ENCODE peak calls at places on chromosomes 4 and X, in seven cellular contexts. B is mesendoderm, R is Peyer's patch, Y is GM12878, T is PC-3, W is IMR-90, N is BJ. O is an unnamed sample.

GRCh38 chr4:74217365-74217764 is 59.4 kb downstream of the MTHFD2L start:
- DNase-seq in W (peak; percentile 50), Y (no peak), B (no peak), N (no peak), R (no peak), T (peak; percentile 70), O (no peak)

GRCh38 chr4:53431052-53431451 is 53.6 kb downstream of the FIP1L1 start:
- DNase-seq in N (no peak), W (no peak), R (no peak), T (no peak), Y (no peak), B (no peak), O (no peak)

GRCh38 chr4:145938618-145939177 is at the start of gene ZNF827:
- DNase-seq in W (peak; percentile 74), Y (peak; percentile 49), T (peak; percentile 56), N (peak; percentile 34), R (peak; percentile 76), B (peak; percentile 94), O (peak; percentile 78)

GRCh38 chr4:34271479-34272355 is 1972.6 kb downstream of the ARAP2 start:
- DNase-seq in R (no peak), N (no peak), T (peak; percentile 45), W (no peak), B (no peak), Y (no peak), O (no peak)

GRCh38 chr4:163544407-163545038 is 50.0 kb downstream of the TMA16 start:
- DNase-seq in W (peak; percentile 40), R (peak; percentile 58), Y (no peak), B (peak; percentile 61), N (no peak), T (peak; percentile 58), O (peak; percentile 62)

GRCh38 chrX:133370719-133371275 is 44.5 kb downstream of the GPC4 start:
- DNase-seq in T (no peak), B (no peak), Y (no peak), R (no peak), N (no peak), W (no peak), O (no peak)

GRCh38 chrX:129983575-129984131 is 1.2 kb downstream of the BCORL1 start:
- DNase-seq in Y (no peak), R (no peak), T (no peak), W (no peak), B (no peak), N (no peak), O (peak; percentile 23)

GRCh38 chr4:145697332-145697731 is 17.4 kb downstream of the C4orf51 start:
- DNase-seq in B (no peak), Y (no peak), R (no peak), W (no peak), T (no peak), N (no peak), O (no peak)

GRCh38 chr4:135485371-135485770 is 1283.8 kb upstream of the PABPC4L start:
- DNase-seq in R (no peak), N (no peak), W (no peak), T (no peak), Y (no peak), B (no peak), O (no peak)

GRCh38 chrX:116272881-116273280 is 102.3 kb downstream of the AGTR2 start:
- DNase-seq in R (no peak), T (peak; percentile 51), W (no peak), B (no peak), N (no peak), Y (no peak), O (no peak)

GRCh38 chrX:152637649-152638442 is at the start of gene GABRQ:
- DNase-seq in N (no peak), B (peak; percentile 93), T (no peak), R (no peak), Y (no peak), W (no peak), O (peak; percentile 12)

GRCh38 chr4:180153587-180153986 is 2089.6 kb upstream of the TENM3 start:
- DNase-seq in B (no peak), T (no peak), Y (no peak), N (no peak), W (no peak), R (no peak), O (no peak)

GRCh38 chr4:186889876-186890643 is 166.4 kb upstream of the FAT1 start:
- DNase-seq in B (no peak), W (no peak), Y (no peak), N (no peak), R (no peak), T (no peak), O (no peak)

GRCh38 chr4:8435656-8436121 is 4.8 kb downstream of the ACOX3 start:
- DNase-seq in T (no peak), Y (peak; percentile 62), W (peak; percentile 15), N (no peak), R (peak; percentile 72), B (peak; percentile 90), O (peak; percentile 22)

GRCh38 chr4:90960433-90960832 is 833.2 kb downstream of the CCSER1 start:
- DNase-seq in N (no peak), B (no peak), W (no peak), T (no peak), Y (no peak), R (no peak), O (no peak)

GRCh38 chrX:37871626-37872302 is 24.4 kb upstream of the DYNLT3 start:
- DNase-seq in R (no peak), N (peak; percentile 41), T (peak; percentile 88), W (peak; percentile 93), B (peak; percentile 39), Y (no peak), O (no peak)

GRCh38 chrX:47573334-47574095 is 8.7 kb upstream of the TIMP1 start:
- DNase-seq in T (peak; percentile 66), Y (no peak), W (peak; percentile 73), B (peak; percentile 93), R (no peak), N (peak; percentile 43), O (peak; percentile 47)

GRCh38 chrX:72180539-72180938 is 1.0 kb upstream of the PIN4 start:
- DNase-seq in R (no peak), B (no peak), W (no peak), Y (no peak), T (no peak), N (no peak), O (no peak)

GRCh38 chrX:38878674-38879375 is 77.6 kb downstream of the MID1IP1 start:
- DNase-seq in R (no peak), T (no peak), N (no peak), B (no peak), W (no peak), Y (no peak), O (no peak)

GRCh38 chrX:50161143-50161542 is 39.7 kb downstream of the AKAP4 start:
- DNase-seq in T (peak; percentile 3), R (no peak), B (no peak), W (peak; percentile 4), Y (no peak), N (no peak), O (no peak)

GRCh38 chrX:40064055-40064597 is 33.6 kb downstream of the BCOR start:
- DNase-seq in R (no peak), N (no peak), Y (no peak), W (no peak), B (no peak), T (no peak), O (no peak)

GRCh38 chrX:40061871-40062524 is 35.8 kb downstream of the BCOR start:
- DNase-seq in W (no peak), N (no peak), R (no peak), Y (no peak), T (no peak), B (no peak), O (no peak)

GRCh38 chrX:40063555-40063954 is 34.2 kb downstream of the BCOR start:
- DNase-seq in B (no peak), T (no peak), N (no peak), Y (no peak), W (no peak), R (no peak), O (no peak)

GRCh38 chrX:40061005-40061404 is 36.8 kb downstream of the BCOR start:
- DNase-seq in B (no peak), T (no peak), R (no peak), N (no peak), W (no peak), Y (no peak), O (no peak)

DNA sequence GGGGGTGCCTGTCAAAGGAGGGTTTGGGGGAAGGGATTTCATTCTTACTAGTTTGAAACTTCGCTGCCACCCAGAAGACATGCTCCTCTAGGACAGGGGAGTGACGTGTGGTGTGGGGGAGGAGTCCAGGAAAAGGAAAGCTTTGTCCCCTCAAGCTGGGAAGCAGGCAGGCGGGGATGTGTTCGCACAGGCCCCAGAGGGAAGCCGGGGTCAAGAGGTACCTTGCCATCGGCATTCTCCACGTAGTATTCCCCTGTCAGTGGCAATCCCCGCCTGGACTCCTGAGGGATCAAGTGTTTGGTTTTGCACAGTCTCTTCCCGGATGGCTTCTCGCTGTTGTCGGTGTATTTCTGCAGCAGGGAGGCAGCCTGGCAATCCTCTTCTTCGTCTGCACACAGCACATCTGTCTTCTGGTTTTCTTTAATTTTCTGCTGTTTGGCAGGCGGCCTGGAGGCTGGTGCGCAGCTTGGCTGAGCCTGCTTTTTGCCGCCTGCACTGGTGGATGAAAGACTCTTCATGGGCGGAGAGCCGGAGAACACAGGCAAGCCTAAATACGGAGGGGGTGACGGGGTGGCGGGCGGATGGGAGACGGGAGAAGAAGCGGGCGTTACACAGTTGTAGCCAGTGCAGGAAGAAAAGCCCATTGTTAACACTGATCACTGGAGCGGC is 35.1 kb downstream of the BCOR start:
- DNase-seq in W (no peak), N (no peak), B (no peak), T (no peak), R (no peak), Y (no peak), O (no peak)
- H3K36me3 ChIP-seq in W (peaks cover 26% of the 10 kb centered on the region), N (peaks cover 11% of the 10 kb centered on the region), B (no peaks in the 10 kb centered on the region), T (peaks cover 6% of the 10 kb centered on the region), R (no peaks in the 10 kb centered on the region), Y (peaks cover 12% of the 10 kb centered on the region), O (no peaks in the 10 kb centered on the region)

GRCh38 chr4:7007944-7008343 is 35.2 kb upstream of the TADA2B start:
- DNase-seq in N (no peak), R (no peak), Y (no peak), T (no peak), W (peak; percentile 36), B (peak; percentile 40), O (no peak)
- H3K36me3 ChIP-seq in N (peaks cover 7% of the 10 kb centered on the region), R (no peaks in the 10 kb centered on the region), Y (peaks cover 10% of the 10 kb centered on the region), T (peaks cover 7% of the 10 kb centered on the region), W (peaks cover 34% of the 10 kb centered on the region), B (no peaks in the 10 kb centered on the region), O (peaks cover 13% of the 10 kb centered on the region)

DNA sequence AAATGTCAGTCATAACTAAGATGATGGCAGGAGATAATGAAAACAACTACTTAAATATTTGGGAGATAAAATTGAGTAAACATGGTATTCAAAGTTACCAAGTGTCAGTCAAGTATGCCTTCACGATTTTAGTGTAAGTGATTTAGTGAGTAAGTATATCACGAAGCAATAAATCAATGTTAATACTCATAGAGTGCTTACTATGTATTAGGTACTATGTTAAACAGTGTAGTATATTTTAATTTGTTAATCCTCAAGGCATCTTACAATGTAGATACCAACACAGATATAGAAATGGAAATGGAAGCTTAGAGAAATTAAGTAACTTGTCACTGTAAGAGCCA is 59.6 kb downstream of the ANXA3 start:
- DNase-seq in T (no peak), Y (no peak), W (no peak), R (no peak), B (no peak), N (no peak), O (no peak)
- H3K36me3 ChIP-seq in T (peaks cover 15% of the 10 kb centered on the region), Y (no peaks in the 10 kb centered on the region), W (no peaks in the 10 kb centered on the region), R (no peaks in the 10 kb centered on the region), B (no peaks in the 10 kb centered on the region), N (no peaks in the 10 kb centered on the region), O (no peaks in the 10 kb centered on the region)

DNA sequence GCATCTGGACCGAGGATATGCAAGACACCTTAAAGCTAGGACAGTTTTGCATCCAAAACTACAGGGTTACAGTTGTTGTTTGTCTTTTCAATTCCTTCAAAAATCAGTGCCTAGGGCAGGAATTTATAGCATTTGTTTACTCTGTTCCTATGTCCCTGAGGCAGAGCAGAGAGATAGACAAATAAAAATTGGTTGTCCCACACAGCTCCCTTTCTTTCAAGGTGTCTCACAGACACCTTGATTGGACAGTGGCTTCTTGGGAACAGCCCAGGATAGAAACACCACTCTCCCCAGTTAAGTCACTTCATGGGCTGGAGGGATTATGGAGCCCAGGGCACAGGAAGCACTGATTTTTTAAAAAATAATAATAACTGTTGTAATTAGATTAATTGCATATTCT is 8.0 kb downstream of the MAGEB17 start:
- DNase-seq in N (no peak), Y (no peak), W (no peak), B (no peak), T (no peak), R (no peak), O (no peak)
- H3K36me3 ChIP-seq in N (no peaks in the 10 kb centered on the region), Y (no peaks in the 10 kb centered on the region), W (no peaks in the 10 kb centered on the region), B (peaks cover 5% of the 10 kb centered on the region), T (no peaks in the 10 kb centered on the region), R (no peaks in the 10 kb centered on the region), O (no peaks in the 10 kb centered on the region)

O was measured in transverse colon.